ENCODE peak calls at places on chromosomes 12 and 14, in seven cellular contexts. One of them, this sample, is unnamed. For H3K4me1, the result is how much of the 10 kb centered on the place peaks cover.

GRCh38 chr12:6570264-6570887 is 2.3 kb upstream of the NOP2 start:
- DNase-seq in mammary epithelial cell: no peak
- DNase-seq in pancreas: no peak
- DNase-seq in left lung: no peak
- DNase-seq in GM12878: no peak
- DNase-seq in psoas muscle: no peak
- DNase-seq in BE2C: peak
- DNase-seq in this sample: peak

GRCh38 chr12:85484387-85484786 is 204.4 kb downstream of the ALX1 start:
- DNase-seq in mammary epithelial cell: no peak
- DNase-seq in pancreas: no peak
- DNase-seq in left lung: no peak
- DNase-seq in GM12878: no peak
- DNase-seq in psoas muscle: no peak
- DNase-seq in BE2C: no peak
- DNase-seq in this sample: no peak

GRCh38 chr14:90140956-90141316 is 79.1 kb downstream of the KCNK13 start:
- DNase-seq in mammary epithelial cell: no peak
- DNase-seq in pancreas: no peak
- DNase-seq in left lung: no peak
- DNase-seq in GM12878: no peak
- DNase-seq in psoas muscle: no peak
- DNase-seq in BE2C: no peak
- DNase-seq in this sample: no peak

GRCh38 chr14:41609704-41610183 is 3.1 kb downstream of the LRFN5 start:
- DNase-seq in mammary epithelial cell: no peak
- DNase-seq in pancreas: peak
- DNase-seq in left lung: no peak
- DNase-seq in GM12878: no peak
- DNase-seq in psoas muscle: peak
- DNase-seq in BE2C: peak
- DNase-seq in this sample: peak

GRCh38 chr12:113757223-113758002 is 208.7 kb downstream of the RBM19 start:
- DNase-seq in mammary epithelial cell: peak
- DNase-seq in pancreas: no peak
- DNase-seq in left lung: no peak
- DNase-seq in GM12878: no peak
- DNase-seq in psoas muscle: no peak
- DNase-seq in BE2C: no peak
- DNase-seq in this sample: no peak

GRCh38 chr14:23128969-23129758 is 10.1 kb upstream of the CEBPE start:
- DNase-seq in mammary epithelial cell: no peak
- DNase-seq in pancreas: no peak
- DNase-seq in left lung: no peak
- DNase-seq in GM12878: no peak
- DNase-seq in psoas muscle: no peak
- DNase-seq in BE2C: no peak
- DNase-seq in this sample: no peak

GRCh38 chr14:22509036-22509709 is 79.9 kb downstream of the DAD1 start:
- DNase-seq in mammary epithelial cell: no peak
- DNase-seq in pancreas: no peak
- DNase-seq in left lung: no peak
- DNase-seq in GM12878: peak
- DNase-seq in psoas muscle: no peak
- DNase-seq in BE2C: peak
- DNase-seq in this sample: no peak

GRCh38 chr12:57591567-57592325 is 754 bp downstream of the PIP4K2C start:
- DNase-seq in mammary epithelial cell: peak
- DNase-seq in pancreas: no peak
- DNase-seq in left lung: no peak
- DNase-seq in GM12878: no peak
- DNase-seq in psoas muscle: no peak
- DNase-seq in BE2C: peak
- DNase-seq in this sample: peak

GRCh38 chr12:80412343-80412953 is 31.6 kb upstream of the PTPRQ start:
- DNase-seq in mammary epithelial cell: peak
- DNase-seq in pancreas: no peak
- DNase-seq in left lung: no peak
- DNase-seq in GM12878: no peak
- DNase-seq in psoas muscle: no peak
- DNase-seq in BE2C: peak
- DNase-seq in this sample: peak

GRCh38 chr14:89899917-89900680 is 54.4 kb downstream of the EFCAB11 start:
- DNase-seq in mammary epithelial cell: no peak
- DNase-seq in pancreas: no peak
- DNase-seq in left lung: no peak
- DNase-seq in GM12878: no peak
- DNase-seq in psoas muscle: no peak
- DNase-seq in BE2C: peak
- DNase-seq in this sample: peak

GRCh38 chr12:87509233-87509820 is 519.9 kb downstream of the C12orf50 start:
- DNase-seq in mammary epithelial cell: peak
- DNase-seq in pancreas: no peak
- DNase-seq in left lung: no peak
- DNase-seq in GM12878: no peak
- DNase-seq in psoas muscle: no peak
- DNase-seq in BE2C: no peak
- DNase-seq in this sample: peak

GRCh38 chr14:76138758-76139723 is 12.7 kb upstream of the GPATCH2L start:
- DNase-seq in mammary epithelial cell: no peak
- DNase-seq in pancreas: no peak
- DNase-seq in left lung: no peak
- DNase-seq in GM12878: no peak
- DNase-seq in psoas muscle: no peak
- DNase-seq in BE2C: no peak
- DNase-seq in this sample: peak
- H3K4me3 ChIP-seq in mammary epithelial cell: no peak
- H3K4me3 ChIP-seq in pancreas: peak
- H3K4me3 ChIP-seq in left lung: no peak
- H3K4me3 ChIP-seq in GM12878: no peak
- H3K4me3 ChIP-seq in psoas muscle: peak
- H3K4me3 ChIP-seq in BE2C: no peak
- H3K4me3 ChIP-seq in this sample: peak

DNA sequence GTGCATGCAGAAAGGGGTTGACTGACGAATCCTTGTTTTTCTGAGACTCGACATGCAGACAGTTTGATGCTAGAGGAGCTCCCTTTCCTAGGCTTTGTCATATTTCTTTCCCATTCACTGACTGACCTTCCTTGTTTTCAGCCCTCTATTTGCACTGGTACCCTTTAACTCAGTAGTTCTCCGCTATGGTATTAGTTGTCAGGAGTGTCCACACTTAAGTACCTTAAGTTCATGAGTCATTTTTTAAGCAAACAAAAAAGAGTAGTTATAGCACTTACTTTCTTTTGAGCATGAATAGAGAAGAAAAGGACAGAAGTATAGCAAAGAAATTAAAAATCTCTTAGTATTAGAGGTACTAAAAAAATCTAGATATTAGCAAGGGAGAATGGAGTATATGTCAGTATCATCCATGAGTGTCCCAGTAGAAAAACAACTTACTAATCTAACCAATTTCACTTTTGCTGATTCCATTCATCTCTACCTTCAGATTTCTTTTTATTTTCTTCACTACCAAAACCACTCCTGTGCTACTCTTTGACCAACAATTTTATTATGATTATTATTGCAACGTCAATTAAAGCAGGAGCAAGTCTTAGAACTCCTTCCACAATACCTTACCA is 8.3 kb downstream of the ATP2B1 start:
- DNase-seq in mammary epithelial cell: no peak
- DNase-seq in pancreas: no peak
- DNase-seq in left lung: no peak
- DNase-seq in GM12878: no peak
- DNase-seq in psoas muscle: no peak
- DNase-seq in BE2C: no peak
- DNase-seq in this sample: no peak
- H3K4me1 ChIP-seq in mammary epithelial cell: under half
- H3K4me1 ChIP-seq in pancreas: under half
- H3K4me1 ChIP-seq in left lung: under half
- H3K4me1 ChIP-seq in GM12878: under half
- H3K4me1 ChIP-seq in psoas muscle: under half
- H3K4me1 ChIP-seq in BE2C: under half
- H3K4me1 ChIP-seq in this sample: under half

DNA sequence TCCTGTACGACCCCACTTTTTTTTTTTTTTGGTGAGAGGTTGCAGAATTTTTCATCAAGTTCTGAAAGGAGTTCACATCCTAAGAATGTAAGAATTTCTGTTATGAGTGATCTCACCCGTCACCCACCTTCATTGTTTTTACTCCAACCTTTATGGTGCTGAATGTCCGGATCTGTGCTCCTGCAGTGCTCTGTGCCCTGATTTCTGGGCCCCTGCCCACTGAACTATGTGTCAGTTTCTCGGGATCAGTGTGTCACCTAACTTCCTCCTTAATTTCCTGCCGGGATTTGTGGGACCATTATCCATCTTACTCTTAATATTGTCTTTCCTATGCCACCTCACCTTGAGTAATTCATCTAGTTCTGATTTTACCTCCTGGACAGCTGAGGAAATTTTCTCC is 11.6 kb downstream of the RASSF8 start:
- DNase-seq in mammary epithelial cell: no peak
- DNase-seq in pancreas: no peak
- DNase-seq in left lung: no peak
- DNase-seq in GM12878: no peak
- DNase-seq in psoas muscle: no peak
- DNase-seq in BE2C: no peak
- DNase-seq in this sample: no peak
- H3K4me3 ChIP-seq in mammary epithelial cell: no peak
- H3K4me3 ChIP-seq in pancreas: no peak
- H3K4me3 ChIP-seq in left lung: no peak
- H3K4me3 ChIP-seq in GM12878: no peak
- H3K4me3 ChIP-seq in psoas muscle: no peak
- H3K4me3 ChIP-seq in BE2C: no peak
- H3K4me3 ChIP-seq in this sample: no peak

GRCh38 chr12:93020225-93020997 is 91.3 kb upstream of the EEA1 start:
- DNase-seq in mammary epithelial cell: no peak
- DNase-seq in pancreas: no peak
- DNase-seq in left lung: no peak
- DNase-seq in GM12878: no peak
- DNase-seq in psoas muscle: no peak
- DNase-seq in BE2C: no peak
- DNase-seq in this sample: no peak
- H3K4me1 ChIP-seq in mammary epithelial cell: under half
- H3K4me1 ChIP-seq in pancreas: under half
- H3K4me1 ChIP-seq in left lung: under half
- H3K4me1 ChIP-seq in GM12878: under half
- H3K4me1 ChIP-seq in psoas muscle: under half
- H3K4me1 ChIP-seq in BE2C: under half
- H3K4me1 ChIP-seq in this sample: under half

GRCh38 chr12:55940065-55940732 is 9.2 kb downstream of the DGKA start:
- DNase-seq in mammary epithelial cell: peak
- DNase-seq in pancreas: peak
- DNase-seq in left lung: peak
- DNase-seq in GM12878: peak
- DNase-seq in psoas muscle: peak
- DNase-seq in BE2C: peak
- DNase-seq in this sample: peak
- H3K4me3 ChIP-seq in mammary epithelial cell: no peak
- H3K4me3 ChIP-seq in pancreas: no peak
- H3K4me3 ChIP-seq in left lung: no peak
- H3K4me3 ChIP-seq in GM12878: no peak
- H3K4me3 ChIP-seq in psoas muscle: peak
- H3K4me3 ChIP-seq in BE2C: peak
- H3K4me3 ChIP-seq in this sample: no peak

GRCh38 chr12:132218519-132218860 is 74.2 kb downstream of the NOC4L start:
- DNase-seq in mammary epithelial cell: no peak
- DNase-seq in pancreas: no peak
- DNase-seq in left lung: no peak
- DNase-seq in GM12878: no peak
- DNase-seq in psoas muscle: no peak
- DNase-seq in BE2C: no peak
- DNase-seq in this sample: no peak

GRCh38 chr12:132217800-132218518 is 73.7 kb downstream of the NOC4L start:
- DNase-seq in mammary epithelial cell: no peak
- DNase-seq in pancreas: no peak
- DNase-seq in left lung: no peak
- DNase-seq in GM12878: no peak
- DNase-seq in psoas muscle: no peak
- DNase-seq in BE2C: no peak
- DNase-seq in this sample: no peak

GRCh38 chr12:132216354-132216987 is 72.2 kb downstream of the NOC4L start:
- DNase-seq in mammary epithelial cell: no peak
- DNase-seq in pancreas: no peak
- DNase-seq in left lung: no peak
- DNase-seq in GM12878: no peak
- DNase-seq in psoas muscle: no peak
- DNase-seq in BE2C: no peak
- DNase-seq in this sample: no peak

GRCh38 chr12:132218915-132219314 is 74.7 kb downstream of the NOC4L start:
- DNase-seq in mammary epithelial cell: no peak
- DNase-seq in pancreas: peak
- DNase-seq in left lung: no peak
- DNase-seq in GM12878: no peak
- DNase-seq in psoas muscle: no peak
- DNase-seq in BE2C: peak
- DNase-seq in this sample: peak

DNA sequence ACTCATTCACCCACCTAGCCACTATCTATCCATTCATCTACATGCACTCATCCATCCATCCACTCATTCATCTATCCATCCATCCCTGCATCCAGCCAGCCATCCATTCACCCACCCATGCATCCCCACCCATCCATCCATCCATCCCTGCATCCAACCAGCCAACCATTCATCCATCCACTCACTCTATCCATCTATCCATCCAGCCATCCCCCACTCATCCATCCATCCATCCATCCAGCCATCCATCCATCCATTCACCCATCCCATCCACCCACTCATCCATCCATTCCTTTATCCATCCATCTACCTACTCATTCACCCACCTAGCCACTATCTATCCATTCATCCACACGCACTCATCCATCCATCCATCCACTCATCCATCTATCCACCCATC is 73.1 kb downstream of the NOC4L start:
- DNase-seq in mammary epithelial cell: no peak
- DNase-seq in pancreas: no peak
- DNase-seq in left lung: no peak
- DNase-seq in GM12878: no peak
- DNase-seq in psoas muscle: no peak
- DNase-seq in BE2C: no peak
- DNase-seq in this sample: no peak
- H3K4me1 ChIP-seq in mammary epithelial cell: under half
- H3K4me1 ChIP-seq in pancreas: under half
- H3K4me1 ChIP-seq in left lung: under half
- H3K4me1 ChIP-seq in GM12878: under half
- H3K4me1 ChIP-seq in psoas muscle: under half
- H3K4me1 ChIP-seq in BE2C: under half
- H3K4me1 ChIP-seq in this sample: under half

DNA sequence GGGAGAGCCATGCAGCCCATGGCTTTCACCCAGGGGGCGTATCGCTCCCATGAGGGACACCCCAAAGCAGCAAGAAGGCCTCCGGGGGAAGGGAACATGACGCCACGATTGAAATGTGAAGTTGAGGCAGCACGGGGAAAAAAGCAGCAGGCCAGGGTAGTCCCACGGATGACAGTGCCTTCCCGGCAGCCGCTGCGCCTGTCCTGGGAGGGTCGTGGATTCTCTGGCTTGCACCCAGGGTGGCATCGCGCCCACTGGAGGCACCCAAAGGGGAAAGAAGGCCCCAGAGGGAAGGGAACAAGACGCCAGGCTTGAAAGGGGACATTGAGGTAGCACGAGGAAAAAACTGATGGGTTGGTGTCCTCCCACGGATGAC is 161.6 kb upstream of the ALG10B start:
- DNase-seq in mammary epithelial cell: no peak
- DNase-seq in pancreas: no peak
- DNase-seq in left lung: no peak
- DNase-seq in GM12878: no peak
- DNase-seq in psoas muscle: no peak
- DNase-seq in BE2C: no peak
- DNase-seq in this sample: no peak
- H3K4me3 ChIP-seq in mammary epithelial cell: no peak
- H3K4me3 ChIP-seq in pancreas: no peak
- H3K4me3 ChIP-seq in left lung: no peak
- H3K4me3 ChIP-seq in GM12878: no peak
- H3K4me3 ChIP-seq in psoas muscle: no peak
- H3K4me3 ChIP-seq in BE2C: no peak
- H3K4me3 ChIP-seq in this sample: no peak

This sample was measured in adipocyte.